ENCODE peak calls at places on chromosomes 12 and 14, in six cellular contexts. L is body of pancreas, O is naive B cell, B is endothelial cell of umbilical vein, T is globus pallidus, R is NCI-H1105. U is an unnamed sample.

GRCh38 chr12:62540354-62540753 is 73.7 kb downstream of the MON2 start:
- DNase-seq in O (no peak), R (no peak), T (no peak), B (no peak), L (no peak), U (no peak)

GRCh38 chr14:75542585-75543091 is 20.4 kb downstream of the BATF start:
- DNase-seq in R (no peak), B (no peak), T (peak), O (peak), L (peak), U (peak)

GRCh38 chr12:76029982-76030377 is 1.6 kb downstream of the PHLDA1 start:
- DNase-seq in B (peak), O (no peak), L (no peak), R (no peak), T (peak), U (peak)

GRCh38 chr14:67263499-67264149 is 22.4 kb downstream of the PALS1 start:
- DNase-seq in O (no peak), T (no peak), R (no peak), L (no peak), B (peak), U (no peak)

GRCh38 chr12:24788886-24789285 is 160.0 kb downstream of the BCAT1 start:
- DNase-seq in L (no peak), B (no peak), R (no peak), O (no peak), T (no peak), U (no peak)

GRCh38 chr14:61516125-61516740 is 179.1 kb upstream of the HIF1A start:
- DNase-seq in R (no peak), L (no peak), O (no peak), B (peak), T (no peak), U (no peak)

GRCh38 chr12:112928978-112929377 is 9.3 kb upstream of the OAS3 start:
- DNase-seq in L (no peak), T (no peak), R (no peak), O (no peak), B (no peak), U (no peak)

GRCh38 chr12:109467978-109468676 is 9.0 kb downstream of the KCTD10 start:
- DNase-seq in R (no peak), T (no peak), L (no peak), B (no peak), O (no peak), U (no peak)

GRCh38 chr12:42571327-42572009 is 18.1 kb downstream of the PRICKLE1 start:
- DNase-seq in R (no peak), L (no peak), O (no peak), B (no peak), T (no peak), U (no peak)

GRCh38 chr12:117037296-117038022 is 61.8 kb downstream of the TESC start:
- DNase-seq in L (no peak), B (no peak), R (no peak), T (no peak), O (no peak), U (no peak)

GRCh38 chr12:55730447-55730820 is 1.6 kb upstream of the CD63 start:
- DNase-seq in R (no peak), L (no peak), O (no peak), T (no peak), B (no peak), U (no peak)

GRCh38 chr14:56271988-56272387 is 153.8 kb downstream of the PELI2 start:
- DNase-seq in R (no peak), B (peak), L (no peak), T (no peak), O (no peak), U (no peak)

GRCh38 chr14:99325591-99325990 is 53.6 kb upstream of the BCL11B start:
- DNase-seq in R (no peak), O (no peak), T (no peak), L (no peak), B (no peak), U (no peak)

GRCh38 chr14:98705826-98706225 is 566.2 kb downstream of the BCL11B start:
- DNase-seq in O (no peak), B (no peak), R (no peak), L (no peak), T (no peak), U (no peak)

GRCh38 chr14:74488788-74489397 is 4.2 kb downstream of the NPC2 start:
- DNase-seq in T (no peak), B (peak), L (no peak), R (no peak), O (no peak), U (no peak)

GRCh38 chr12:64890873-64891468 is 66.5 kb downstream of the TBC1D30 start:
- DNase-seq in T (peak), B (peak), O (peak), R (peak), L (no peak), U (no peak)

GRCh38 chr12:50271724-50272247 is 11.5 kb downstream of the LIMA1 start:
- DNase-seq in R (no peak), B (peak), O (no peak), T (no peak), L (no peak), U (no peak)

GRCh38 chr14:64758711-64759554 is 54.7 kb downstream of the PLEKHG3 start:
- DNase-seq in B (peak), T (no peak), L (peak), O (no peak), R (no peak), U (no peak)

GRCh38 chr12:10392394-10392930 is 2.6 kb upstream of the KLRK1 start:
- DNase-seq in B (no peak), R (no peak), T (peak), O (no peak), L (peak), U (no peak)

GRCh38 chr14:104109731-104110361 is 24.3 kb downstream of the ASPG start:
- DNase-seq in R (no peak), L (peak), T (no peak), O (no peak), B (no peak), U (no peak)

GRCh38 chr12:65494537-65494936 is 216.1 kb downstream of the MSRB3 start:
- DNase-seq in O (no peak), L (no peak), B (no peak), R (no peak), T (no peak), U (no peak)

GRCh38 chr12:121443911-121444841 is 44.3 kb downstream of the RNF34 start:
- DNase-seq in O (no peak), L (no peak), R (no peak), B (no peak), T (peak), U (no peak)

GRCh38 chr12:2052861-2053674 is at the start of gene CACNA1C:
- DNase-seq in L (peak), T (peak), R (peak), B (peak), O (no peak), U (no peak)